ENCODE peak calls at places on chromosomes 4 and X, in ten cellular contexts. One of them, this sample, is unnamed.

GRCh38 chrX:74536142-74537010 is 78.0 kb downstream of the RLIM start:
- DNase-seq in activated CD8-positive, alpha-beta T cell treated with anti-CD3 and anti-CD28 coated beads for 36 hours: peak
- DNase-seq in activated CD4-positive, alpha-beta memory T cell treated with anti-CD3 and anti-CD28 coated beads, Interleukin-2, amount 10 ng/mL, durations not matched to agents 7 days and 5 days: peak
- DNase-seq in iPS-NIHi11: peak
- DNase-seq in thoracic aorta: peak
- DNase-seq in astrocyte of the spinal cord: peak
- DNase-seq in GM03348: peak
- DNase-seq in activated naive CD8-positive, alpha-beta T cell treated with anti-CD3 and anti-CD28 coated beads, Interleukin-2, amount 50 U/mL, for 24 hours: peak
- DNase-seq in SW 1271: peak
- DNase-seq in ecto neural progenitor cell: peak
- DNase-seq in this sample: peak

GRCh38 chr4:71692198-71692597 is 91.7 kb downstream of the GC start:
- DNase-seq in activated CD8-positive, alpha-beta T cell treated with anti-CD3 and anti-CD28 coated beads for 36 hours: no peak
- DNase-seq in activated CD4-positive, alpha-beta memory T cell treated with anti-CD3 and anti-CD28 coated beads, Interleukin-2, amount 10 ng/mL, durations not matched to agents 7 days and 5 days: no peak
- DNase-seq in iPS-NIHi11: no peak
- DNase-seq in thoracic aorta: no peak
- DNase-seq in astrocyte of the spinal cord: no peak
- DNase-seq in GM03348: no peak
- DNase-seq in activated naive CD8-positive, alpha-beta T cell treated with anti-CD3 and anti-CD28 coated beads, Interleukin-2, amount 50 U/mL, for 24 hours: no peak
- DNase-seq in SW 1271: no peak
- DNase-seq in ecto neural progenitor cell: no peak
- DNase-seq in this sample: no peak

GRCh38 chr4:18869166-18869565 is 847.6 kb upstream of the LCORL start:
- DNase-seq in activated CD8-positive, alpha-beta T cell treated with anti-CD3 and anti-CD28 coated beads for 36 hours: no peak
- DNase-seq in activated CD4-positive, alpha-beta memory T cell treated with anti-CD3 and anti-CD28 coated beads, Interleukin-2, amount 10 ng/mL, durations not matched to agents 7 days and 5 days: no peak
- DNase-seq in iPS-NIHi11: no peak
- DNase-seq in thoracic aorta: no peak
- DNase-seq in astrocyte of the spinal cord: no peak
- DNase-seq in GM03348: no peak
- DNase-seq in activated naive CD8-positive, alpha-beta T cell treated with anti-CD3 and anti-CD28 coated beads, Interleukin-2, amount 50 U/mL, for 24 hours: no peak
- DNase-seq in SW 1271: no peak
- DNase-seq in ecto neural progenitor cell: no peak
- DNase-seq in this sample: no peak

GRCh38 chr4:8095956-8096689 is 62.5 kb downstream of the ABLIM2 start:
- DNase-seq in activated CD8-positive, alpha-beta T cell treated with anti-CD3 and anti-CD28 coated beads for 36 hours: no peak
- DNase-seq in activated CD4-positive, alpha-beta memory T cell treated with anti-CD3 and anti-CD28 coated beads, Interleukin-2, amount 10 ng/mL, durations not matched to agents 7 days and 5 days: no peak
- DNase-seq in iPS-NIHi11: no peak
- DNase-seq in thoracic aorta: no peak
- DNase-seq in astrocyte of the spinal cord: no peak
- DNase-seq in GM03348: no peak
- DNase-seq in activated naive CD8-positive, alpha-beta T cell treated with anti-CD3 and anti-CD28 coated beads, Interleukin-2, amount 50 U/mL, for 24 hours: no peak
- DNase-seq in SW 1271: no peak
- DNase-seq in ecto neural progenitor cell: no peak
- DNase-seq in this sample: no peak

GRCh38 chr4:15507679-15508078 is 38.0 kb downstream of the CC2D2A start:
- DNase-seq in activated CD8-positive, alpha-beta T cell treated with anti-CD3 and anti-CD28 coated beads for 36 hours: no peak
- DNase-seq in activated CD4-positive, alpha-beta memory T cell treated with anti-CD3 and anti-CD28 coated beads, Interleukin-2, amount 10 ng/mL, durations not matched to agents 7 days and 5 days: no peak
- DNase-seq in iPS-NIHi11: no peak
- DNase-seq in thoracic aorta: no peak
- DNase-seq in astrocyte of the spinal cord: no peak
- DNase-seq in GM03348: no peak
- DNase-seq in activated naive CD8-positive, alpha-beta T cell treated with anti-CD3 and anti-CD28 coated beads, Interleukin-2, amount 50 U/mL, for 24 hours: no peak
- DNase-seq in SW 1271: no peak
- DNase-seq in ecto neural progenitor cell: no peak
- DNase-seq in this sample: no peak

GRCh38 chrX:57137481-57137880 is 284 bp upstream of the SPIN2A start:
- DNase-seq in activated CD8-positive, alpha-beta T cell treated with anti-CD3 and anti-CD28 coated beads for 36 hours: no peak
- DNase-seq in activated CD4-positive, alpha-beta memory T cell treated with anti-CD3 and anti-CD28 coated beads, Interleukin-2, amount 10 ng/mL, durations not matched to agents 7 days and 5 days: no peak
- DNase-seq in iPS-NIHi11: peak
- DNase-seq in thoracic aorta: no peak
- DNase-seq in astrocyte of the spinal cord: peak
- DNase-seq in GM03348: peak
- DNase-seq in activated naive CD8-positive, alpha-beta T cell treated with anti-CD3 and anti-CD28 coated beads, Interleukin-2, amount 50 U/mL, for 24 hours: no peak
- DNase-seq in SW 1271: no peak
- DNase-seq in ecto neural progenitor cell: no peak
- DNase-seq in this sample: no peak

GRCh38 chr4:73897380-73898136 is 28.4 kb downstream of the CXCL1 start:
- DNase-seq in activated CD8-positive, alpha-beta T cell treated with anti-CD3 and anti-CD28 coated beads for 36 hours: no peak
- DNase-seq in activated CD4-positive, alpha-beta memory T cell treated with anti-CD3 and anti-CD28 coated beads, Interleukin-2, amount 10 ng/mL, durations not matched to agents 7 days and 5 days: no peak
- DNase-seq in iPS-NIHi11: no peak
- DNase-seq in thoracic aorta: no peak
- DNase-seq in astrocyte of the spinal cord: peak
- DNase-seq in GM03348: peak
- DNase-seq in activated naive CD8-positive, alpha-beta T cell treated with anti-CD3 and anti-CD28 coated beads, Interleukin-2, amount 50 U/mL, for 24 hours: no peak
- DNase-seq in SW 1271: no peak
- DNase-seq in ecto neural progenitor cell: no peak
- DNase-seq in this sample: no peak

GRCh38 chr4:38896940-38897339 is 29.3 kb downstream of the FAM114A1 start:
- DNase-seq in activated CD8-positive, alpha-beta T cell treated with anti-CD3 and anti-CD28 coated beads for 36 hours: no peak
- DNase-seq in activated CD4-positive, alpha-beta memory T cell treated with anti-CD3 and anti-CD28 coated beads, Interleukin-2, amount 10 ng/mL, durations not matched to agents 7 days and 5 days: no peak
- DNase-seq in iPS-NIHi11: no peak
- DNase-seq in thoracic aorta: no peak
- DNase-seq in astrocyte of the spinal cord: no peak
- DNase-seq in GM03348: no peak
- DNase-seq in activated naive CD8-positive, alpha-beta T cell treated with anti-CD3 and anti-CD28 coated beads, Interleukin-2, amount 50 U/mL, for 24 hours: no peak
- DNase-seq in SW 1271: no peak
- DNase-seq in ecto neural progenitor cell: no peak
- DNase-seq in this sample: no peak

GRCh38 chr4:163554870-163555465 is 60.5 kb downstream of the TMA16 start:
- DNase-seq in activated CD8-positive, alpha-beta T cell treated with anti-CD3 and anti-CD28 coated beads for 36 hours: no peak
- DNase-seq in activated CD4-positive, alpha-beta memory T cell treated with anti-CD3 and anti-CD28 coated beads, Interleukin-2, amount 10 ng/mL, durations not matched to agents 7 days and 5 days: no peak
- DNase-seq in iPS-NIHi11: no peak
- DNase-seq in thoracic aorta: no peak
- DNase-seq in astrocyte of the spinal cord: peak
- DNase-seq in GM03348: peak
- DNase-seq in activated naive CD8-positive, alpha-beta T cell treated with anti-CD3 and anti-CD28 coated beads, Interleukin-2, amount 50 U/mL, for 24 hours: no peak
- DNase-seq in SW 1271: peak
- DNase-seq in ecto neural progenitor cell: no peak
- DNase-seq in this sample: no peak

GRCh38 chrX:40176979-40177430 is 79.2 kb upstream of the BCOR start:
- DNase-seq in activated CD8-positive, alpha-beta T cell treated with anti-CD3 and anti-CD28 coated beads for 36 hours: no peak
- DNase-seq in activated CD4-positive, alpha-beta memory T cell treated with anti-CD3 and anti-CD28 coated beads, Interleukin-2, amount 10 ng/mL, durations not matched to agents 7 days and 5 days: no peak
- DNase-seq in iPS-NIHi11: no peak
- DNase-seq in thoracic aorta: no peak
- DNase-seq in astrocyte of the spinal cord: no peak
- DNase-seq in GM03348: no peak
- DNase-seq in activated naive CD8-positive, alpha-beta T cell treated with anti-CD3 and anti-CD28 coated beads, Interleukin-2, amount 50 U/mL, for 24 hours: no peak
- DNase-seq in SW 1271: peak
- DNase-seq in ecto neural progenitor cell: peak
- DNase-seq in this sample: no peak

GRCh38 chrX:119190251-119190651 is 45.8 kb upstream of the PGRMC1 start:
- DNase-seq in activated CD8-positive, alpha-beta T cell treated with anti-CD3 and anti-CD28 coated beads for 36 hours: no peak
- DNase-seq in activated CD4-positive, alpha-beta memory T cell treated with anti-CD3 and anti-CD28 coated beads, Interleukin-2, amount 10 ng/mL, durations not matched to agents 7 days and 5 days: no peak
- DNase-seq in iPS-NIHi11: no peak
- DNase-seq in thoracic aorta: no peak
- DNase-seq in astrocyte of the spinal cord: no peak
- DNase-seq in GM03348: peak
- DNase-seq in activated naive CD8-positive, alpha-beta T cell treated with anti-CD3 and anti-CD28 coated beads, Interleukin-2, amount 50 U/mL, for 24 hours: no peak
- DNase-seq in SW 1271: no peak
- DNase-seq in ecto neural progenitor cell: no peak
- DNase-seq in this sample: no peak

GRCh38 chr4:145937990-145938611 is 522 bp downstream of the ZNF827 start:
- DNase-seq in activated CD8-positive, alpha-beta T cell treated with anti-CD3 and anti-CD28 coated beads for 36 hours: peak
- DNase-seq in activated CD4-positive, alpha-beta memory T cell treated with anti-CD3 and anti-CD28 coated beads, Interleukin-2, amount 10 ng/mL, durations not matched to agents 7 days and 5 days: peak
- DNase-seq in iPS-NIHi11: peak
- DNase-seq in thoracic aorta: no peak
- DNase-seq in astrocyte of the spinal cord: peak
- DNase-seq in GM03348: peak
- DNase-seq in activated naive CD8-positive, alpha-beta T cell treated with anti-CD3 and anti-CD28 coated beads, Interleukin-2, amount 50 U/mL, for 24 hours: peak
- DNase-seq in SW 1271: peak
- DNase-seq in ecto neural progenitor cell: peak
- DNase-seq in this sample: peak

GRCh38 chr4:29002151-29002550 is 1718.0 kb upstream of the PCDH7 start:
- DNase-seq in activated CD8-positive, alpha-beta T cell treated with anti-CD3 and anti-CD28 coated beads for 36 hours: no peak
- DNase-seq in activated CD4-positive, alpha-beta memory T cell treated with anti-CD3 and anti-CD28 coated beads, Interleukin-2, amount 10 ng/mL, durations not matched to agents 7 days and 5 days: no peak
- DNase-seq in iPS-NIHi11: peak
- DNase-seq in thoracic aorta: no peak
- DNase-seq in astrocyte of the spinal cord: no peak
- DNase-seq in GM03348: no peak
- DNase-seq in activated naive CD8-positive, alpha-beta T cell treated with anti-CD3 and anti-CD28 coated beads, Interleukin-2, amount 50 U/mL, for 24 hours: no peak
- DNase-seq in SW 1271: no peak
- DNase-seq in ecto neural progenitor cell: peak
- DNase-seq in this sample: no peak

GRCh38 chrX:155027509-155028066 is 944 bp downstream of the FUNDC2 start:
- DNase-seq in activated CD8-positive, alpha-beta T cell treated with anti-CD3 and anti-CD28 coated beads for 36 hours: peak
- DNase-seq in activated CD4-positive, alpha-beta memory T cell treated with anti-CD3 and anti-CD28 coated beads, Interleukin-2, amount 10 ng/mL, durations not matched to agents 7 days and 5 days: no peak
- DNase-seq in iPS-NIHi11: no peak
- DNase-seq in thoracic aorta: no peak
- DNase-seq in astrocyte of the spinal cord: peak
- DNase-seq in GM03348: peak
- DNase-seq in activated naive CD8-positive, alpha-beta T cell treated with anti-CD3 and anti-CD28 coated beads, Interleukin-2, amount 50 U/mL, for 24 hours: no peak
- DNase-seq in SW 1271: peak
- DNase-seq in ecto neural progenitor cell: no peak
- DNase-seq in this sample: no peak

GRCh38 chrX:150227321-150227860 is 135.7 kb upstream of the MAMLD1 start:
- DNase-seq in activated CD8-positive, alpha-beta T cell treated with anti-CD3 and anti-CD28 coated beads for 36 hours: no peak
- DNase-seq in activated CD4-positive, alpha-beta memory T cell treated with anti-CD3 and anti-CD28 coated beads, Interleukin-2, amount 10 ng/mL, durations not matched to agents 7 days and 5 days: no peak
- DNase-seq in iPS-NIHi11: no peak
- DNase-seq in thoracic aorta: no peak
- DNase-seq in astrocyte of the spinal cord: no peak
- DNase-seq in GM03348: no peak
- DNase-seq in activated naive CD8-positive, alpha-beta T cell treated with anti-CD3 and anti-CD28 coated beads, Interleukin-2, amount 50 U/mL, for 24 hours: no peak
- DNase-seq in SW 1271: no peak
- DNase-seq in ecto neural progenitor cell: peak
- DNase-seq in this sample: no peak

This sample was measured in stimulated activated naive CD8-positive, alpha-beta T cell treated with anti-CD3 and anti-CD28 coated beads, Interleukin-15, Interleukin-2, amounts not matched to agents 100 U/mL and 50 U/mL, for 24 hours.